ENCODE peak calls at places on chromosomes 16 and 17, in seven cellular contexts. C is GM06990; X is T-helper 1 cell; T is activated naive CD4-positive, alpha-beta T cell treated with anti-CD3 and anti-CD28 coated beads for 36 hours; S is stimulated activated CD4-positive, alpha-beta T cell treated with anti-CD3 and anti-CD28 coated beads, Interleukin-4, amount 100 ng/mL, for 48 hours; L is fibroblast of the aortic adventitia; U is NT2/D1. N is an unnamed sample.

GRCh38 chr17:21370430-21370829 is 5.7 kb upstream of the KCNJ12 start:
- DNase-seq in U (no peak), T (no peak), X (no peak), C (no peak), L (peak; percentile 4), S (no peak), N (no peak)

GRCh38 chr16:962366-962765 is 8.4 kb downstream of the LMF1 start:
- DNase-seq in C (no peak), S (no peak), T (no peak), X (no peak), U (no peak), L (no peak), N (no peak)

GRCh38 chr16:30728904-30729672 is 19.1 kb upstream of the PHKG2 start:
- DNase-seq in U (no peak), L (no peak), C (no peak), S (no peak), T (no peak), X (no peak), N (no peak)

GRCh38 chr16:71933913-71934696 is 38.8 kb downstream of the IST1 start:
- DNase-seq in T (no peak), L (peak; percentile 39), X (no peak), C (no peak), U (no peak), S (no peak), N (peak; percentile 24)

GRCh38 chr16:1102921-1103648 is 7.0 kb upstream of the C1QTNF8 start:
- DNase-seq in T (peak; percentile 64), L (no peak), X (peak; percentile 43), U (peak; percentile 36), C (peak; percentile 55), S (peak; percentile 54), N (no peak)

GRCh38 chr17:75771334-75772281 is 6.6 kb upstream of the GALK1 start:
- DNase-seq in S (no peak), U (no peak), X (no peak), T (no peak), L (peak; percentile 41), C (no peak), N (peak; percentile 35)

GRCh38 chr17:48998557-48999440 is 1.6 kb downstream of the IGF2BP1 start:
- DNase-seq in L (no peak), S (no peak), C (no peak), T (no peak), X (no peak), U (no peak), N (no peak)

GRCh38 chr16:50303605-50304466 is 37.5 kb downstream of the ADCY7 start:
- DNase-seq in T (peak; percentile 2), L (no peak), X (no peak), C (no peak), U (no peak), S (no peak), N (no peak)

GRCh38 chr16:48539485-48540221 is 70.3 kb downstream of the N4BP1 start:
- DNase-seq in S (no peak), U (no peak), L (no peak), T (no peak), X (no peak), C (no peak), N (no peak)

GRCh38 chr17:83199500-83200201 is 120.2 kb downstream of the METRNL start:
- DNase-seq in C (peak; percentile 64), T (peak; percentile 70), X (peak; percentile 82), S (peak; percentile 71), U (no peak), L (no peak), N (peak; percentile 57)

GRCh38 chr16:83068686-83069085 is 441.9 kb downstream of the CDH13 start:
- DNase-seq in C (no peak), U (no peak), X (no peak), L (peak; percentile 67), T (no peak), S (no peak), N (peak; percentile 38)

GRCh38 chr17:56244268-56244890 is 91.1 kb downstream of the ANKFN1 start:
- DNase-seq in U (no peak), L (no peak), T (no peak), S (no peak), C (no peak), X (no peak), N (no peak)

GRCh38 chr17:40517286-40517662 is 15.9 kb upstream of the TNS4 start:
- DNase-seq in L (no peak), T (no peak), S (no peak), C (no peak), U (no peak), X (no peak), N (no peak)

GRCh38 chr16:72400257-72401078 is 228.5 kb upstream of the PMFBP1 start:
- DNase-seq in L (peak; percentile 82), X (peak; percentile 7), C (peak; percentile 15), S (peak; percentile 11), U (peak; percentile 79), T (peak; percentile 41), N (peak; percentile 71)

GRCh38 chr16:51276335-51276734 is 125.3 kb upstream of the SALL1 start:
- DNase-seq in L (no peak), X (no peak), C (no peak), U (no peak), T (no peak), S (no peak), N (peak; percentile 39)

GRCh38 chr17:50536683-50537646 is 4.4 kb downstream of the EPN3 start:
- DNase-seq in L (no peak), X (no peak), U (no peak), S (no peak), C (no peak), T (no peak), N (no peak)

GRCh38 chr16:9102379-9102778 is 10.9 kb downstream of the HAPSTR1 start:
- DNase-seq in L (peak; percentile 84), C (no peak), U (no peak), T (no peak), S (no peak), X (no peak), N (peak; percentile 92)

GRCh38 chr17:19670906-19671305 is 22.4 kb downstream of the ALDH3A2 start:
- DNase-seq in S (no peak), T (no peak), C (no peak), U (no peak), L (no peak), X (no peak), N (no peak)

GRCh38 chr17:1647802-1648581 is 1.7 kb downstream of the RILP start:
- DNase-seq in X (no peak), U (peak; percentile 39), L (peak; percentile 20), S (no peak), C (no peak), T (no peak), N (peak; percentile 18)

GRCh38 chr17:59287452-59287851 is 44.0 kb upstream of the YPEL2 start:
- DNase-seq in T (peak; percentile 10), U (no peak), X (peak; percentile 19), S (no peak), C (no peak), L (peak; percentile 22), N (peak; percentile 74)

GRCh38 chr17:55842405-55843158 is 91.7 kb downstream of the PCTP start:
- DNase-seq in U (no peak), T (no peak), X (no peak), C (no peak), S (no peak), L (no peak), N (no peak)

GRCh38 chr16:3115561-3115960 is 3.2 kb downstream of the ZNF205 start:
- DNase-seq in S (no peak), C (no peak), L (no peak), T (no peak), U (no peak), X (no peak), N (no peak)

GRCh38 chr17:57993471-57994365 is 5.7 kb upstream of the VEZF1 start:
- DNase-seq in L (no peak), X (no peak), S (no peak), U (no peak), C (no peak), T (no peak), N (no peak)